ENCODE peak calls at places on chromosomes 13 and 19, in six cellular contexts. One of them, this sample, is unnamed.

GRCh38 chr19:17043744-17044143 is 17.1 kb upstream of the CPAMD8 start:
- DNase-seq in K562: no peak
- DNase-seq in kidney: no peak
- DNase-seq in IMR-90: no peak
- DNase-seq in endothelial cell of umbilical vein: no peak
- DNase-seq in fibroblast of lung: no peak
- DNase-seq in this sample: no peak

GRCh38 chr19:44498988-44499387 is 1.3 kb downstream of the ZNF180 start:
- DNase-seq in kidney: peak; percentile 70
- DNase-seq in fibroblast of lung: no peak
- DNase-seq in IMR-90: no peak
- DNase-seq in endothelial cell of umbilical vein: no peak
- DNase-seq in K562: no peak
- DNase-seq in this sample: no peak

GRCh38 chr19:11140896-11141295 is 14.7 kb downstream of the SPC24 start:
- DNase-seq in kidney: no peak
- DNase-seq in IMR-90: no peak
- DNase-seq in endothelial cell of umbilical vein: no peak
- DNase-seq in fibroblast of lung: no peak
- DNase-seq in K562: no peak
- DNase-seq in this sample: no peak

GRCh38 chr13:21917046-21918010 is 246.5 kb downstream of the FGF9 start:
- DNase-seq in IMR-90: peak; percentile 19
- DNase-seq in K562: no peak
- DNase-seq in kidney: no peak
- DNase-seq in fibroblast of lung: no peak
- DNase-seq in endothelial cell of umbilical vein: no peak
- DNase-seq in this sample: no peak

GRCh38 chr19:21483589-21484170 is 21.7 kb upstream of the ZNF429 start:
- DNase-seq in IMR-90: no peak
- DNase-seq in endothelial cell of umbilical vein: no peak
- DNase-seq in K562: peak; percentile 33
- DNase-seq in fibroblast of lung: no peak
- DNase-seq in kidney: no peak
- DNase-seq in this sample: peak; percentile 56

GRCh38 chr19:48975947-48976847 is 11.1 kb downstream of the FTL start:
- DNase-seq in kidney: no peak
- DNase-seq in endothelial cell of umbilical vein: peak; percentile 49
- DNase-seq in fibroblast of lung: no peak
- DNase-seq in IMR-90: no peak
- DNase-seq in K562: peak; percentile 76
- DNase-seq in this sample: no peak

GRCh38 chr19:5718579-5719273 is 1.2 kb downstream of the LONP1 start:
- DNase-seq in endothelial cell of umbilical vein: peak; percentile 67
- DNase-seq in IMR-90: peak; percentile 91
- DNase-seq in fibroblast of lung: peak; percentile 86
- DNase-seq in K562: peak; percentile 81
- DNase-seq in kidney: no peak
- DNase-seq in this sample: no peak

GRCh38 chr13:51733656-51734334 is 70.2 kb downstream of the DHRS12 start:
- DNase-seq in endothelial cell of umbilical vein: no peak
- DNase-seq in fibroblast of lung: no peak
- DNase-seq in K562: no peak
- DNase-seq in kidney: no peak
- DNase-seq in IMR-90: peak; percentile 15
- DNase-seq in this sample: no peak

GRCh38 chr19:17294051-17294891 is 9.0 kb downstream of the ABHD8 start:
- DNase-seq in IMR-90: no peak
- DNase-seq in K562: peak; percentile 87
- DNase-seq in fibroblast of lung: no peak
- DNase-seq in kidney: no peak
- DNase-seq in endothelial cell of umbilical vein: no peak
- DNase-seq in this sample: peak; percentile 62

GRCh38 chr19:46913852-46914430 is 53.1 kb downstream of the ARHGAP35 start:
- DNase-seq in fibroblast of lung: peak; percentile 65
- DNase-seq in K562: peak; percentile 38
- DNase-seq in endothelial cell of umbilical vein: peak; percentile 64
- DNase-seq in kidney: no peak
- DNase-seq in IMR-90: peak; percentile 49
- DNase-seq in this sample: no peak

GRCh38 chr13:32676242-32676641 is 90.0 kb downstream of the PDS5B start:
- DNase-seq in K562: no peak
- DNase-seq in kidney: no peak
- DNase-seq in IMR-90: peak; percentile 50
- DNase-seq in fibroblast of lung: peak; percentile 60
- DNase-seq in endothelial cell of umbilical vein: peak; percentile 34
- DNase-seq in this sample: no peak

GRCh38 chr19:58053480-58054156 is 5.5 kb upstream of the ZNF135 start:
- DNase-seq in K562: no peak
- DNase-seq in fibroblast of lung: no peak
- DNase-seq in endothelial cell of umbilical vein: no peak
- DNase-seq in IMR-90: no peak
- DNase-seq in kidney: no peak
- DNase-seq in this sample: no peak

GRCh38 chr13:36370108-36370429 is 23.9 kb upstream of the SPART start:
- DNase-seq in kidney: no peak
- DNase-seq in IMR-90: no peak
- DNase-seq in fibroblast of lung: peak; percentile 54
- DNase-seq in K562: no peak
- DNase-seq in endothelial cell of umbilical vein: no peak
- DNase-seq in this sample: no peak

GRCh38 chr13:29266743-29267142 is 328.7 kb downstream of the SLC7A1 start:
- DNase-seq in IMR-90: no peak
- DNase-seq in kidney: no peak
- DNase-seq in endothelial cell of umbilical vein: no peak
- DNase-seq in fibroblast of lung: no peak
- DNase-seq in K562: no peak
- DNase-seq in this sample: no peak

GRCh38 chr13:97116754-97117153 is 105.4 kb upstream of the MBNL2 start:
- DNase-seq in endothelial cell of umbilical vein: peak; percentile 69
- DNase-seq in fibroblast of lung: peak; percentile 80
- DNase-seq in K562: no peak
- DNase-seq in kidney: no peak
- DNase-seq in IMR-90: peak; percentile 65
- DNase-seq in this sample: no peak

GRCh38 chr19:8421484-8422461 is 8.7 kb downstream of the MARCHF2 start:
- DNase-seq in fibroblast of lung: no peak
- DNase-seq in kidney: no peak
- DNase-seq in IMR-90: no peak
- DNase-seq in K562: no peak
- DNase-seq in endothelial cell of umbilical vein: no peak
- DNase-seq in this sample: no peak

GRCh38 chr13:110323172-110323851 is 16.2 kb downstream of the COL4A2 start:
- DNase-seq in IMR-90: peak; percentile 96
- DNase-seq in kidney: no peak
- DNase-seq in K562: no peak
- DNase-seq in fibroblast of lung: peak; percentile 96
- DNase-seq in endothelial cell of umbilical vein: no peak
- DNase-seq in this sample: no peak

GRCh38 chr19:3798137-3798536 is 12.0 kb upstream of the MATK start:
- DNase-seq in K562: no peak
- DNase-seq in fibroblast of lung: no peak
- DNase-seq in kidney: no peak
- DNase-seq in endothelial cell of umbilical vein: no peak
- DNase-seq in IMR-90: no peak
- DNase-seq in this sample: no peak

GRCh38 chr13:93227906-93228801 is 1.5 kb downstream of the GPC6 start:
- DNase-seq in IMR-90: peak; percentile 87
- DNase-seq in endothelial cell of umbilical vein: no peak
- DNase-seq in kidney: peak; percentile 80
- DNase-seq in fibroblast of lung: peak; percentile 89
- DNase-seq in K562: peak; percentile 82
- DNase-seq in this sample: peak; percentile 34

GRCh38 chr19:41328157-41328817 is 18.3 kb downstream of the CCDC97 start:
- DNase-seq in endothelial cell of umbilical vein: peak; percentile 54
- DNase-seq in K562: peak; percentile 21
- DNase-seq in IMR-90: peak; percentile 71
- DNase-seq in fibroblast of lung: peak; percentile 54
- DNase-seq in kidney: no peak
- DNase-seq in this sample: no peak

GRCh38 chr19:2503521-2504109 is 27.7 kb downstream of the GADD45B start:
- DNase-seq in endothelial cell of umbilical vein: no peak
- DNase-seq in fibroblast of lung: peak; percentile 85
- DNase-seq in K562: peak; percentile 41
- DNase-seq in kidney: no peak
- DNase-seq in IMR-90: peak; percentile 78
- DNase-seq in this sample: no peak

GRCh38 chr19:4369888-4370260 is 26.5 kb downstream of the MPND start:
- DNase-seq in fibroblast of lung: peak; percentile 56
- DNase-seq in IMR-90: peak; percentile 26
- DNase-seq in endothelial cell of umbilical vein: peak; percentile 62
- DNase-seq in kidney: peak; percentile 84
- DNase-seq in K562: peak; percentile 34
- DNase-seq in this sample: peak; percentile 68

GRCh38 chr13:84902243-84902642 is 897.0 kb downstream of the SLITRK6 start:
- DNase-seq in fibroblast of lung: no peak
- DNase-seq in endothelial cell of umbilical vein: no peak
- DNase-seq in IMR-90: no peak
- DNase-seq in K562: no peak
- DNase-seq in kidney: no peak
- DNase-seq in this sample: no peak

GRCh38 chr19:4379383-4380253 is 20.7 kb downstream of the SH3GL1 start:
- DNase-seq in fibroblast of lung: peak; percentile 80
- DNase-seq in kidney: peak; percentile 95
- DNase-seq in endothelial cell of umbilical vein: peak; percentile 38
- DNase-seq in K562: no peak
- DNase-seq in IMR-90: peak; percentile 59
- DNase-seq in this sample: no peak

GRCh38 chr13:23979361-23980159 is 82.3 kb upstream of the C1QTNF9B start:
- DNase-seq in K562: no peak
- DNase-seq in fibroblast of lung: peak; percentile 93
- DNase-seq in kidney: peak; percentile 97
- DNase-seq in endothelial cell of umbilical vein: peak; percentile 75
- DNase-seq in IMR-90: peak; percentile 82
- DNase-seq in this sample: peak; percentile 74
- H3K27ac ChIP-seq in K562: no peak overlapping the region
- H3K27ac ChIP-seq in fibroblast of lung: peak overlapping the region; percentile 93
- H3K27ac ChIP-seq in kidney: peak overlapping the region; percentile 70
- H3K27ac ChIP-seq in endothelial cell of umbilical vein: peak overlapping the region; percentile 22
- H3K27ac ChIP-seq in IMR-90: peak overlapping the region; percentile 27
- H3K27ac ChIP-seq in this sample: peak overlapping the region; percentile 30

DNA sequence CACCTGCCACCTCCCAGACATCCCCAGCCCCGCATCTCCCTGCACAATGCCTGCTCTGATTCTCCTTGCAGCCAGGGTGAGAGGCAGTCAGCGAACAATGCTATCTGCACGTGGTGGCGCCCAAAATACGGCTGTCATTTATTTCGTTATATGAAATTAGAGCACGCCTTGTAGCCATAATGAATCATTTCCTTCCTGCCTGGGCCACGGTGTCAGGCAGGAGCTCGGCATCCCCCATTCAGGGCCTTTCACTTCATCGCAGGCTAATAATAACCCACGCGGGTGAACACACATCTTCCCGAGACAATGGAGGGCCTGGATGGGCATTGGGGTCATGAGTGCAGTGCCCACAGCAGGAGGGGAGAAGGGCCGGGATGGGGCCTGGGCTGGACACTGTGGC is 143.7 kb upstream of the ZNF507 start:
- DNase-seq in IMR-90: no peak
- DNase-seq in endothelial cell of umbilical vein: peak; percentile 61
- DNase-seq in K562: no peak
- DNase-seq in kidney: no peak
- DNase-seq in fibroblast of lung: no peak
- DNase-seq in this sample: no peak
- H3K9ac ChIP-seq in IMR-90: no peak overlapping the region
- H3K9ac ChIP-seq in endothelial cell of umbilical vein: no peak overlapping the region
- H3K9ac ChIP-seq in K562: no peak overlapping the region
- H3K9ac ChIP-seq in kidney: no peak overlapping the region
- H3K9ac ChIP-seq in fibroblast of lung: no peak overlapping the region
- H3K9ac ChIP-seq in this sample: no peak overlapping the region

GRCh38 chr13:30905932-30906383 is at the start of gene MEDAG:
- DNase-seq in fibroblast of lung: peak; percentile 82
- DNase-seq in IMR-90: peak; percentile 57
- DNase-seq in endothelial cell of umbilical vein: peak; percentile 85
- DNase-seq in K562: no peak
- DNase-seq in kidney: peak; percentile 90
- DNase-seq in this sample: peak; percentile 39

GRCh38 chr13:30904043-30904442 is 2.0 kb upstream of the MEDAG start:
- DNase-seq in IMR-90: peak; percentile 52
- DNase-seq in endothelial cell of umbilical vein: no peak
- DNase-seq in kidney: no peak
- DNase-seq in fibroblast of lung: no peak
- DNase-seq in K562: no peak
- DNase-seq in this sample: no peak

GRCh38 chr13:30908416-30908980 is 2.4 kb downstream of the MEDAG start:
- DNase-seq in K562: no peak
- DNase-seq in IMR-90: peak; percentile 22
- DNase-seq in fibroblast of lung: peak; percentile 82
- DNase-seq in endothelial cell of umbilical vein: peak; percentile 75
- DNase-seq in kidney: no peak
- DNase-seq in this sample: no peak

GRCh38 chr13:30907167-30907761 is 1.2 kb downstream of the MEDAG start:
- DNase-seq in K562: no peak
- DNase-seq in endothelial cell of umbilical vein: peak; percentile 77
- DNase-seq in IMR-90: peak; percentile 51
- DNase-seq in fibroblast of lung: peak; percentile 59
- DNase-seq in kidney: no peak
- DNase-seq in this sample: no peak

GRCh38 chr13:30906411-30906990 is 430 bp downstream of the MEDAG start:
- DNase-seq in IMR-90: no peak
- DNase-seq in endothelial cell of umbilical vein: peak; percentile 48
- DNase-seq in K562: no peak
- DNase-seq in kidney: peak; percentile 75
- DNase-seq in fibroblast of lung: peak; percentile 17
- DNase-seq in this sample: no peak
- H3K27ac ChIP-seq in IMR-90: no peak overlapping the region
- H3K27ac ChIP-seq in endothelial cell of umbilical vein: peak overlapping the region; percentile 79
- H3K27ac ChIP-seq in K562: no peak overlapping the region
- H3K27ac ChIP-seq in kidney: no peak overlapping the region
- H3K27ac ChIP-seq in fibroblast of lung: peak overlapping the region; percentile 40
- H3K27ac ChIP-seq in this sample: no peak overlapping the region

DNA sequence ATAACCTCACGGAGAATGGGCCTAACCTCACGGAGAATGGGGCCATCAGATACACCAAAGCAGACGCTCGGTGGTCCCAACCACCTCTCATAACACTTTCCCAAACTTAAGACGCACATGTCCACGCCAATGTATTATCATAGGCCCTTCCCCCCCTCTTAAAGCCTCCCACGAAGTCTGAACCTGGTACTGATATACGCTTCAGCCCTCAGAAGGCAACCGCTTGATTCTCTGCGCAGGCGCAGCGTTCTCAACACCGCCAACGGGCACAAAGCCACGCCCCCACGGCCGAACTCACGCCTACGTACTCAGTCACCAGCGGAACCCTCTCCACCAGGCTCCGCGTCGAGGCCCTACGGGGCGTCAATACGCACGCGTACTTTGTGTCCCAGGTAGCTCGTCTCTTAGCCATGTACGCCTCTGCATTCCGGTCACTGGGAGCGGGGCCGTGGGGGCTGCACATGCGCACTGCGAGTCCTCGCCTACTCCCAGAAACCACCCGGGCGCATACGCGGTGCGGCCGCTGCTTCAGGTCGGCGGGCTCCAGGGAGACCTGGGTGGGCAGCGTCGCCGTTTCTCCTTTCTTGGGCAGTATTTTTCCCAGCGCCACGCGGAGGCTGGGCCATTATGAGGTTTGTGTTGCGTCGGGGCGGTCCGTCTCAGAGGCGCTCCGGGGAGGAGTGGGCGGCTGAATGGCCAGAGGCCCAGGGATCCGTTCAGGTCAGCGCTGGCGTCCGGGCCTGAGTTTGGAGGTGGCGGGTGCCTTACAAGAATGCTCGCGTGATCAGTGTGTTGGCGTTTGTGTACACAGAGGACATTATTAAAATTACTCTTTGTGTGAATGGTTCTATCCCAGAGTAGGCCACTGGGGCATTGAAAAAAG is 25.3 kb downstream of the ZNF582 start:
- DNase-seq in IMR-90: peak; percentile 89
- DNase-seq in fibroblast of lung: peak; percentile 96
- DNase-seq in endothelial cell of umbilical vein: peak; percentile 98
- DNase-seq in kidney: peak; percentile 98
- DNase-seq in K562: peak; percentile 96
- DNase-seq in this sample: peak; percentile 89
- H3K9ac ChIP-seq in IMR-90: peak overlapping the region; percentile 88
- H3K9ac ChIP-seq in fibroblast of lung: peak overlapping the region; percentile 72
- H3K9ac ChIP-seq in endothelial cell of umbilical vein: peak overlapping the region; percentile 77
- H3K9ac ChIP-seq in kidney: peak overlapping the region; percentile 51
- H3K9ac ChIP-seq in K562: peak overlapping the region; percentile 77
- H3K9ac ChIP-seq in this sample: no peak overlapping the region

This sample was measured in colonic mucosa.